ENCODE peak calls at places on chromosome 10, in four cellular contexts. K is AG10803, Y is Panc1, I is GM23248. N is an unnamed sample.

GRCh38 chr10:44830022-44830421 is 81.1 kb upstream of the TMEM72 start:
- DNase-seq in I (peak), K (peak), Y (no peak), N (peak)

GRCh38 chr10:51074238-51075028 is at the start of gene PRKG1:
- DNase-seq in Y (peak), K (peak), I (peak), N (peak)

GRCh38 chr10:47057471-47057870 is 146.2 kb downstream of the PTPN20 start:
- DNase-seq in Y (no peak), I (no peak), K (no peak), N (no peak)

GRCh38 chr10:126212653-126213052 is 175.6 kb downstream of the ADAM12 start:
- DNase-seq in Y (no peak), K (no peak), I (no peak), N (no peak)

GRCh38 chr10:97498841-97499560 is at the start of gene UBTD1:
- DNase-seq in K (peak), Y (no peak), I (peak), N (no peak)

GRCh38 chr10:85430991-85431390 is 935.6 kb downstream of the GRID1 start:
- DNase-seq in Y (peak), I (no peak), K (no peak), N (no peak)

GRCh38 chr10:121900443-121901174 is 27.2 kb downstream of the ATE1 start:
- DNase-seq in I (peak), K (peak), Y (peak), N (peak)

GRCh38 chr10:31700222-31700621 is 228.4 kb downstream of the ARHGAP12 start:
- DNase-seq in Y (no peak), I (no peak), K (no peak), N (no peak)

GRCh38 chr10:114970515-114970914 is 32.5 kb downstream of the TRUB1 start:
- DNase-seq in Y (no peak), K (no peak), I (no peak), N (no peak)

GRCh38 chr10:102604379-102604960 is 39.8 kb upstream of the TRIM8 start:
- DNase-seq in I (peak), Y (peak), K (peak), N (peak)

GRCh38 chr10:105675333-105675732 is 1034.2 kb downstream of the SORCS3 start:
- DNase-seq in I (no peak), Y (no peak), K (no peak), N (no peak)
- H3K4me3 ChIP-seq in I (no peak), Y (no peak), K (no peak), N (no peak)

DNA sequence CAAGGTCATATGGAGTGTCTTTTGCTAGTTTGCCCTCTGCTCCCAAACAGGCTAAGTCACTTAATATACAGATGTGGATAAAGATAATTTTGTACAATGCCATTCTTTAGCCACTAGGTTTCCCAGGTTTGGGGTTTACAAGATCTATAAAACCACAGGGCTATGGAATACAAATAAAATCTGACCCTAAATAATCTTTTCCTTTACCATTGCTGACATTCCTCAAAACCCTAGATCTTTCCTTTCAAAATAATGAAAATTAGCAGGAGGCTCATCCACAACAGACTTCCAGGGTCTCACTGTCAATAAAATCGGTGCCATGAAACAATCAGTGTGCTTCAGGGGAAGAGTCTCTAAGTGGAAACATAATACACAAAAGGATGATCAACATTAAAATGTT is 148.4 kb downstream of the CPEB3 start:
- DNase-seq in I (no peak), K (no peak), Y (no peak), N (no peak)
- H3K4me3 ChIP-seq in I (no peak), K (no peak), Y (no peak), N (no peak)

GRCh38 chr10:69346776-69347175 is 68.5 kb downstream of the HK1 start:
- DNase-seq in Y (no peak), K (no peak), I (no peak), N (no peak)

GRCh38 chr10:69345402-69345801 is 67.1 kb downstream of the HK1 start:
- DNase-seq in K (no peak), I (no peak), Y (no peak), N (no peak)

GRCh38 chr10:69343905-69344304 is 65.6 kb downstream of the HK1 start:
- DNase-seq in I (no peak), Y (no peak), K (no peak), N (no peak)

GRCh38 chr10:69345890-69346474 is 67.7 kb downstream of the HK1 start:
- DNase-seq in Y (no peak), I (no peak), K (no peak), N (no peak)

GRCh38 chr10:69344591-69345244 is 66.4 kb downstream of the HK1 start:
- DNase-seq in K (no peak), I (no peak), Y (no peak), N (no peak)
- H3K4me3 ChIP-seq in K (no peak), I (no peak), Y (no peak), N (no peak)

GRCh38 chr10:100911472-100911871 is 1.3 kb upstream of the SLF2 start:
- DNase-seq in I (no peak), Y (no peak), K (no peak), N (no peak)
- H3K4me3 ChIP-seq in I (peak), Y (no peak), K (no peak), N (no peak)

DNA sequence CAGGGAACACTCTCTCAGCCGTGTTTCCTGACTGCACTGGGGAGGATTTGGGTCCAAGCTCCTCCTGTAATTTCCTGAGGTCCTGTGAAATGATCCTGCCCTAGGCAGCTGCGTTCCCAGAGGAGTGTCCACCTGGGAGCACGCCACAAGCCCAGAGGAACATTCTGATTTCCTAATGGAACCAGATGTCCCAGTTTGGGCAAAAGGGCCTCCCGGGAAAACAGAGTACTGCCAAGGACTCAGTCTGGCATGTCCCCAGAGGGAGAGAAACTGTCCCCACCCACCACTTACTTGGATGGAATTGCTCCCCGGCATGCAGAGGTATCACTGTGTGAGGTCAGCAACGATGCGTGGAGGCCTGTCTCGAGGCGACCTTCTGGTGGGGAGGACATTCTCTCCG is 34.5 kb downstream of the ASB13 start:
- DNase-seq in Y (no peak), I (peak), K (peak), N (no peak)
- H3K4me3 ChIP-seq in Y (no peak), I (no peak), K (no peak), N (no peak)

GRCh38 chr10:8403711-8404371 is 349.4 kb downstream of the GATA3 start:
- DNase-seq in I (no peak), K (no peak), Y (no peak), N (no peak)

GRCh38 chr10:8405551-8405950 is 351.1 kb downstream of the GATA3 start:
- DNase-seq in K (no peak), Y (no peak), I (no peak), N (no peak)

GRCh38 chr10:8407561-8408021 is 353.1 kb downstream of the GATA3 start:
- DNase-seq in K (no peak), I (no peak), Y (no peak), N (no peak)

GRCh38 chr10:8402469-8403074 is 348.1 kb downstream of the GATA3 start:
- DNase-seq in Y (no peak), I (no peak), K (no peak), N (no peak)

GRCh38 chr10:8404721-8405120 is 350.2 kb downstream of the GATA3 start:
- DNase-seq in I (no peak), K (no peak), Y (no peak), N (no peak)
- H3K4me3 ChIP-seq in I (no peak), K (no peak), Y (no peak), N (no peak)

N was measured in skeletal muscle cell.